ENCODE peak calls at places on chromosomes 3 and 15, in five cellular contexts. O is mammary epithelial cell; K is CD4-positive, CD25-positive, alpha-beta regulatory T cell; L is lower lobe of right lung; V is pancreas. J is an unnamed sample. For H3K9me3 and H3K4me1, the result is how much of the 10 kb centered on the place peaks cover.

GRCh38 chr3:71582612-71583568 is 638 bp downstream of the FOXP1 start:
- DNase-seq in O (peak), K (peak), L (peak), V (peak), J (peak)

GRCh38 chr3:117553461-117553860 is 843.9 kb downstream of the TUSC7 start:
- DNase-seq in O (no peak), K (no peak), L (no peak), V (no peak), J (no peak)

GRCh38 chr3:64591606-64592005 is 96.2 kb downstream of the ADAMTS9 start:
- DNase-seq in O (no peak), K (no peak), L (no peak), V (no peak), J (no peak)

GRCh38 chr15:72182673-72183072 is 14.9 kb downstream of the GRAMD2A start:
- DNase-seq in O (peak), K (no peak), L (no peak), V (no peak), J (no peak)

GRCh38 chr15:62769604-62770003 is 272.9 kb upstream of the TPM1 start:
- DNase-seq in O (peak), K (no peak), L (no peak), V (no peak), J (no peak)

GRCh38 chr3:16309558-16309957 is 44.5 kb downstream of the OXNAD1 start:
- DNase-seq in O (peak), K (peak), L (no peak), V (no peak), J (peak)

GRCh38 chr15:39685999-39686613 is 96.5 kb downstream of the FSIP1 start:
- DNase-seq in O (peak), K (peak), L (no peak), V (no peak), J (no peak)

GRCh38 chr15:68503213-68503612 is 71.2 kb upstream of the ITGA11 start:
- DNase-seq in O (no peak), K (no peak), L (no peak), V (no peak), J (no peak)

GRCh38 chr3:147392083-147392916 is 14.0 kb downstream of the ZIC4 start:
- DNase-seq in O (no peak), K (no peak), L (no peak), V (peak), J (no peak)

GRCh38 chr3:39133822-39134221 is 19.6 kb downstream of the CSRNP1 start:
- DNase-seq in O (no peak), K (no peak), L (no peak), V (no peak), J (no peak)

GRCh38 chr3:181756645-181757044 is 44.9 kb downstream of the SOX2 start:
- DNase-seq in O (no peak), K (no peak), L (no peak), V (no peak), J (no peak)

GRCh38 chr15:95845862-95846515 is 484.5 kb upstream of the NR2F2 start:
- DNase-seq in O (no peak), K (no peak), L (no peak), V (no peak), J (no peak)

GRCh38 chr3:100893590-100893989 is 99.6 kb downstream of the ABI3BP start:
- DNase-seq in O (peak), K (no peak), L (peak), V (no peak), J (no peak)

GRCh38 chr3:11736136-11736833 is 92.6 kb upstream of the VGLL4 start:
- DNase-seq in O (no peak), K (no peak), L (no peak), V (no peak), J (no peak)

GRCh38 chr3:60301142-60301541 is 950.1 kb downstream of the FHIT start:
- DNase-seq in O (peak), K (no peak), L (no peak), V (no peak), J (no peak)

GRCh38 chr3:171348121-171348520 is 112.1 kb downstream of the TNIK start:
- DNase-seq in O (no peak), K (no peak), L (no peak), V (no peak), J (no peak)

GRCh38 chr3:136750209-136750921 is 1.8 kb downstream of the STAG1 start:
- DNase-seq in O (no peak), K (no peak), L (no peak), V (no peak), J (no peak)

GRCh38 chr3:141929341-141929995 is 53.0 kb downstream of the ATP1B3 start:
- DNase-seq in O (no peak), K (no peak), L (no peak), V (no peak), J (no peak)

DNA sequence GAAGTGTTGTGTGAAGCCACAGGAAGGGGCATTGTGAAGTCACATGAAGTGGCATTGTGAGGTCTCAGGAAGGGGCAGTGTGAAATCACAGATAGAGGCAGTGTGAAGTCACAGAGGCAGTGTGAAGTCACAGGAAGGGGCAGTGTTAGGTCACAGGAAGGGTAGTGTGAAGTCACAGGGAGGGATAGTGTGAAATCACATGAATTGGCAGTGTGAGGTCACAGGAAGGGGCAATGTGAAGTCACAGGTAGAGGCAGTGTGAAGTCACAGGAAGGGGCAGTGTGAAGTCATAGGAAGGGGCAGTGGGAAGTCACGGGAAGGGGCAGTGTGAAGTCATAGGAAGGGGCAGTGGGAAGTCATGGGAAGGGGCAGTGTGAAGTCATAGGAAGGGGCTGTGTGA is 37.9 kb downstream of the GASK1A start:
- DNase-seq in O (no peak), K (no peak), L (no peak), V (no peak), J (no peak)
- H3K9me3 ChIP-seq in O (under half), K (half or more), L (under half), V (under half), J (under half)

DNA sequence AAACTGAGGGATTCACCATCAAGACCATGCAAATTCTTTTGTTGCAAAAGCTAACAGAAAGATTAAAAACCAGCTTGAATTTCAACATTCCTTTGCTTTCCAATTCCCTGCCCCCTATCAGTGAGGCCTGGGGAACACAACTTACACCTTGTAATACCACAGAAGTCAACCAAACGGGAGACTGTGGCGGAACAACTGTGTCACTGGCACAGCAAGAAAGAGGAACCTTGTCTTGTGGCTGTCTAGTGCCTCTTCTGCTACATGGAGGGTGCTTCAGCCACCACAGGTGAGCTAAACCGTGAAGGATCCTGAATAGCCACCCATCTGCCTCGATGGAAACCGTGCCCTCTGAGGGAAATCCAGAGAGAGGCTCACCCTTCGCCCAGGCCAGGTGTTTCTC is 11.4 kb downstream of the CCDC12 start:
- DNase-seq in O (no peak), K (no peak), L (no peak), V (no peak), J (no peak)
- H3K4me1 ChIP-seq in O (under half), K (half or more), L (half or more), V (half or more), J (under half)

GRCh38 chr3:3737511-3737910 is 61.7 kb upstream of the LRRN1 start:
- DNase-seq in O (no peak), K (no peak), L (no peak), V (no peak), J (no peak)

GRCh38 chr3:3743754-3744153 is 55.5 kb upstream of the LRRN1 start:
- DNase-seq in O (no peak), K (no peak), L (no peak), V (no peak), J (no peak)

GRCh38 chr3:3740061-3740460 is 59.2 kb upstream of the LRRN1 start:
- DNase-seq in O (no peak), K (no peak), L (no peak), V (no peak), J (no peak)

GRCh38 chr3:3735919-3736318 is 63.3 kb upstream of the LRRN1 start:
- DNase-seq in O (no peak), K (no peak), L (no peak), V (no peak), J (no peak)

DNA sequence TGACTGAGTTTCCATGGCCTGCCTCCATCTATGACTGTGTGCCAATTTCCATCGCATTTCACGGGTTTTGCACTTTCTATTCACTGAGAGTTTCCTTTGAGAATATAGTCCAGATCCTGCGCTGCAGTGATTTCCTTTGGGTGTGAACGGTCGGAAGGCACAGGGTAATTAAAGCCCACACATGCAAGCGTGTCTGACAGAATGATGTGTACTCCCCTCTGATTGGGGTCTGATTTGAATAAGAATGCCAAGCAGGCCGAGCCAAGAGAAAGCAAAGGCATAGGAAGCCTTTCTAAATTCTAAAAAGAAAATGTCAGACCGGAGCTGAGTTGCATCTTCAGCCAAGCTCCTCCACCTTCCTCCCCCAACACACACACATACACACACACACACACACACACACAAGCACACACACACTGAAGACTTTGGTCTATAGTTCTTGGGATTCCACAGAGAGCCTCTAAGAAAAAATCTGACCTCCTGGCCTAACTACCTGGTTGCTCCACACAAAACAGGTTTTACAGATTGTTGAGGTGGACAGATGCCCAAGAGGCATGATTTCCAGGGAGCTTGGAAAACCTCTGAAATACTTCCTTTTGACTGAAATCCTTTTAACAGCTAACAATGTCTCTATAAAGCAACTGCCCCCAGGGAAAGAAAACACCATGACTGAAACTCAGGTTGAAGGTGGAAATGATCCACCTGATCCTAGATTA is 59.7 kb upstream of the LRRN1 start:
- DNase-seq in O (no peak), K (no peak), L (no peak), V (no peak), J (no peak)
- H3K4me3 ChIP-seq in O (no peak), K (no peak), L (no peak), V (no peak), J (no peak)

GRCh38 chr15:25189551-25189950 is 234.8 kb downstream of the SNRPN start:
- DNase-seq in O (no peak), K (no peak), L (no peak), V (peak), J (no peak)

GRCh38 chr15:25186411-25186810 is 231.6 kb downstream of the SNRPN start:
- DNase-seq in O (no peak), K (no peak), L (peak), V (peak), J (no peak)

GRCh38 chr15:25188051-25188450 is 233.3 kb downstream of the SNRPN start:
- DNase-seq in O (no peak), K (no peak), L (no peak), V (no peak), J (no peak)

GRCh38 chr15:25186906-25187645 is 232.3 kb downstream of the SNRPN start:
- DNase-seq in O (no peak), K (no peak), L (peak), V (peak), J (no peak)

GRCh38 chr15:25188551-25189101 is 233.8 kb downstream of the SNRPN start:
- DNase-seq in O (no peak), K (no peak), L (no peak), V (peak), J (no peak)
- H3K9me3 ChIP-seq in O (half or more), K (half or more), L (under half), V (under half), J (under half)

GRCh38 chr15:67079361-67079760 is 14.0 kb downstream of the SMAD3 start:
- DNase-seq in O (no peak), K (no peak), L (no peak), V (no peak), J (no peak)
- H3K4me1 ChIP-seq in O (under half), K (half or more), L (half or more), V (under half), J (half or more)

DNA sequence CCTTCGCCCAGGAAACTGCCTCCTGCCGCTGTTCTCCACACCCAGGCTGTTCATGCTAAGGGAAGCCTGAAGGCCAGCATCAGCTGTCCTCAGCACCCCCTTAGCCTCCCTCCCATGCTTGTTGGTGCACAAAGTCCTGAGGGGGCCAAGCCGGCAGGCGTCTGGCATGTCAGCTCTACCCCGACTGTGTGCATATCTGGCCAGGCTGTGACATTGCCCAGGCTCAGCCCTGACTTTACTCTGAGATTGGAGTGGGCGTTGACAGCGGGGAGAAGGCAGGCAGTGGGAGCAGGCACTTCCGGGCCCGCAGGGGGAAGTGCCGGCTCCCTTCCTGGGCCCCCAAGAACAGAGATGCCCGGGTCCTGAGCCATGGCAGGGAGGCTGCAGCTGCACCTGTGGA is 492.2 kb downstream of the AGBL1 start:
- DNase-seq in O (no peak), K (no peak), L (no peak), V (peak), J (no peak)
- H3K4me3 ChIP-seq in O (no peak), K (no peak), L (no peak), V (no peak), J (no peak)

GRCh38 chr15:45884755-45885445 is 250.1 kb downstream of the SQOR start:
- DNase-seq in O (no peak), K (no peak), L (no peak), V (no peak), J (no peak)
- H3K9me3 ChIP-seq in O (under half), K (under half), L (under half), V (under half), J (under half)

J was measured in effector memory CD4-positive, alpha-beta T cell.